ENCODE peak calls at places on chromosomes 2 and 18, in eight cellular contexts. One of them, this sample, is unnamed.

GRCh38 chr2:133109772-133110171 is 439.8 kb upstream of the LYPD1 start:
- DNase-seq in small intestine: no peak
- DNase-seq in spleen: no peak
- DNase-seq in tibial nerve: no peak
- DNase-seq in GM20000: no peak
- DNase-seq in AG09309: peak; percentile 75
- DNase-seq in right cardiac atrium: no peak
- DNase-seq in activated CD8-positive, alpha-beta memory T cell treated with anti-CD3 and anti-CD28 coated beads for 1 hour: no peak
- DNase-seq in this sample: no peak

GRCh38 chr2:33412920-33413319 is 63.5 kb upstream of the RASGRP3 start:
- DNase-seq in right cardiac atrium: no peak
- DNase-seq in spleen: no peak
- DNase-seq in activated CD8-positive, alpha-beta memory T cell treated with anti-CD3 and anti-CD28 coated beads for 1 hour: no peak
- DNase-seq in AG09309: no peak
- DNase-seq in GM20000: peak; percentile 22
- DNase-seq in tibial nerve: no peak
- DNase-seq in small intestine: peak; percentile 4
- DNase-seq in this sample: no peak

GRCh38 chr2:151525872-151526271 is 116.2 kb downstream of the RIF1 start:
- DNase-seq in right cardiac atrium: no peak
- DNase-seq in spleen: peak; percentile 76
- DNase-seq in small intestine: no peak
- DNase-seq in GM20000: no peak
- DNase-seq in AG09309: no peak
- DNase-seq in activated CD8-positive, alpha-beta memory T cell treated with anti-CD3 and anti-CD28 coated beads for 1 hour: no peak
- DNase-seq in tibial nerve: no peak
- DNase-seq in this sample: no peak

GRCh38 chr2:220293966-220294365 is 666.5 kb downstream of the SLC4A3 start:
- DNase-seq in right cardiac atrium: no peak
- DNase-seq in small intestine: no peak
- DNase-seq in activated CD8-positive, alpha-beta memory T cell treated with anti-CD3 and anti-CD28 coated beads for 1 hour: no peak
- DNase-seq in tibial nerve: no peak
- DNase-seq in spleen: no peak
- DNase-seq in AG09309: no peak
- DNase-seq in GM20000: no peak
- DNase-seq in this sample: no peak

GRCh38 chr18:2538236-2538635 is 33.1 kb downstream of the METTL4 start:
- DNase-seq in right cardiac atrium: no peak
- DNase-seq in small intestine: no peak
- DNase-seq in AG09309: no peak
- DNase-seq in GM20000: no peak
- DNase-seq in tibial nerve: no peak
- DNase-seq in spleen: no peak
- DNase-seq in activated CD8-positive, alpha-beta memory T cell treated with anti-CD3 and anti-CD28 coated beads for 1 hour: no peak
- DNase-seq in this sample: no peak

GRCh38 chr2:166516712-166517303 is 22.8 kb upstream of the SCN7A start:
- DNase-seq in spleen: no peak
- DNase-seq in GM20000: no peak
- DNase-seq in AG09309: no peak
- DNase-seq in activated CD8-positive, alpha-beta memory T cell treated with anti-CD3 and anti-CD28 coated beads for 1 hour: no peak
- DNase-seq in small intestine: no peak
- DNase-seq in tibial nerve: no peak
- DNase-seq in right cardiac atrium: no peak
- DNase-seq in this sample: no peak

GRCh38 chr2:236626391-236627150 is 56.9 kb downstream of the ACKR3 start:
- DNase-seq in spleen: peak; percentile 67
- DNase-seq in small intestine: no peak
- DNase-seq in right cardiac atrium: peak; percentile 49
- DNase-seq in GM20000: no peak
- DNase-seq in tibial nerve: no peak
- DNase-seq in AG09309: no peak
- DNase-seq in activated CD8-positive, alpha-beta memory T cell treated with anti-CD3 and anti-CD28 coated beads for 1 hour: no peak
- DNase-seq in this sample: no peak

GRCh38 chr2:177881921-177882320 is 190.7 kb downstream of the PDE11A start:
- DNase-seq in activated CD8-positive, alpha-beta memory T cell treated with anti-CD3 and anti-CD28 coated beads for 1 hour: no peak
- DNase-seq in AG09309: no peak
- DNase-seq in small intestine: no peak
- DNase-seq in tibial nerve: no peak
- DNase-seq in GM20000: no peak
- DNase-seq in right cardiac atrium: no peak
- DNase-seq in spleen: no peak
- DNase-seq in this sample: no peak

GRCh38 chr18:57466745-57467144 is 31.6 kb downstream of the ONECUT2 start:
- DNase-seq in small intestine: no peak
- DNase-seq in tibial nerve: no peak
- DNase-seq in spleen: no peak
- DNase-seq in right cardiac atrium: no peak
- DNase-seq in GM20000: peak; percentile 29
- DNase-seq in activated CD8-positive, alpha-beta memory T cell treated with anti-CD3 and anti-CD28 coated beads for 1 hour: no peak
- DNase-seq in AG09309: no peak
- DNase-seq in this sample: no peak

GRCh38 chr18:45874501-45875184 is 49.2 kb downstream of the SIGLEC15 start:
- DNase-seq in right cardiac atrium: no peak
- DNase-seq in GM20000: peak; percentile 61
- DNase-seq in AG09309: no peak
- DNase-seq in small intestine: peak; percentile 42
- DNase-seq in tibial nerve: no peak
- DNase-seq in spleen: no peak
- DNase-seq in activated CD8-positive, alpha-beta memory T cell treated with anti-CD3 and anti-CD28 coated beads for 1 hour: no peak
- DNase-seq in this sample: no peak

GRCh38 chr2:215828528-215829184 is 184.7 kb downstream of the MREG start:
- DNase-seq in activated CD8-positive, alpha-beta memory T cell treated with anti-CD3 and anti-CD28 coated beads for 1 hour: no peak
- DNase-seq in tibial nerve: no peak
- DNase-seq in GM20000: peak; percentile 56
- DNase-seq in AG09309: no peak
- DNase-seq in spleen: no peak
- DNase-seq in right cardiac atrium: peak; percentile 52
- DNase-seq in small intestine: peak; percentile 39
- DNase-seq in this sample: no peak

GRCh38 chr18:55179460-55180195 is 220.4 kb upstream of the CCDC68 start:
- DNase-seq in spleen: no peak
- DNase-seq in tibial nerve: no peak
- DNase-seq in activated CD8-positive, alpha-beta memory T cell treated with anti-CD3 and anti-CD28 coated beads for 1 hour: no peak
- DNase-seq in right cardiac atrium: no peak
- DNase-seq in small intestine: no peak
- DNase-seq in AG09309: peak; percentile 5
- DNase-seq in GM20000: no peak
- DNase-seq in this sample: no peak

This sample was measured in coronary artery.